ENCODE peak calls at places on chromosomes 2 and 18, in ten cellular contexts. H, I, R, A, S, T, J, Q, X and N are unnamed samples.

GRCh38 chr18:26460449-26461091 is 87.8 kb downstream of the KCTD1 start:
- DNase-seq in H (no peak), I (no peak), R (no peak), A (no peak), S (no peak), T (peak; percentile 63), J (peak; percentile 33), Q (no peak), X (peak; percentile 36), N (no peak)

GRCh38 chr2:16568998-16569397 is 96.6 kb downstream of the CYRIA start:
- DNase-seq in H (no peak), I (no peak), R (no peak), A (no peak), S (no peak), T (peak; percentile 50), J (peak; percentile 21), Q (no peak), X (no peak), N (no peak)

GRCh38 chr2:1717129-1717528 is 27.2 kb downstream of the PXDN start:
- DNase-seq in H (no peak), I (no peak), R (no peak), A (no peak), S (peak; percentile 35), T (no peak), J (peak; percentile 50), Q (peak; percentile 61), X (peak; percentile 91), N (peak; percentile 22)

GRCh38 chr18:69401475-69402218 is 959 bp downstream of the DOK6 start:
- DNase-seq in H (peak; percentile 49), I (no peak), R (peak; percentile 85), A (no peak), S (no peak), T (peak; percentile 24), J (peak; percentile 35), Q (peak; percentile 39), X (no peak), N (no peak)

GRCh38 chr2:44951124-44951523 is 9.6 kb downstream of the SIX3 start:
- DNase-seq in H (no peak), I (no peak), R (no peak), A (no peak), S (no peak), T (no peak), J (no peak), Q (no peak), X (no peak), N (no peak)

GRCh38 chr2:128421861-128422311 is 103.2 kb upstream of the HS6ST1 start:
- DNase-seq in H (no peak), I (no peak), R (no peak), A (no peak), S (no peak), T (no peak), J (no peak), Q (no peak), X (no peak), N (no peak)

GRCh38 chr2:191593622-191594416 is 84.1 kb upstream of the NABP1 start:
- DNase-seq in H (no peak), I (no peak), R (no peak), A (no peak), S (no peak), T (peak; percentile 39), J (peak; percentile 22), Q (no peak), X (no peak), N (no peak)

GRCh38 chr2:1494257-1494656 is 81.0 kb downstream of the TPO start:
- DNase-seq in H (no peak), I (no peak), R (no peak), A (no peak), S (no peak), T (no peak), J (no peak), Q (no peak), X (no peak), N (no peak)

GRCh38 chr2:63023444-63023843 is 27.2 kb upstream of the OTX1 start:
- DNase-seq in H (no peak), I (no peak), R (no peak), A (no peak), S (no peak), T (peak; percentile 72), J (peak; percentile 39), Q (peak; percentile 61), X (no peak), N (no peak)

GRCh38 chr2:65256088-65256487 is 28.5 kb downstream of the ACTR2 start:
- DNase-seq in H (no peak), I (no peak), R (no peak), A (no peak), S (no peak), T (peak; percentile 22), J (no peak), Q (no peak), X (no peak), N (no peak)

GRCh38 chr2:172285010-172285621 is 142.3 kb upstream of the ITGA6 start:
- DNase-seq in H (no peak), I (no peak), R (no peak), A (peak; percentile 28), S (no peak), T (peak; percentile 64), J (peak; percentile 81), Q (peak; percentile 92), X (no peak), N (no peak)

GRCh38 chr2:183709829-183710228 is 585.6 kb downstream of the NUP35 start:
- DNase-seq in H (no peak), I (no peak), R (no peak), A (no peak), S (no peak), T (no peak), J (no peak), Q (no peak), X (no peak), N (no peak)

GRCh38 chr2:240893363-240893828 is 2.6 kb downstream of the MAB21L4 start:
- DNase-seq in H (peak; percentile 67), I (no peak), R (peak; percentile 71), A (no peak), S (peak; percentile 52), T (no peak), J (no peak), Q (peak; percentile 85), X (no peak), N (no peak)

GRCh38 chr18:21933931-21934765 is 193.6 kb downstream of the MIB1 start:
- DNase-seq in H (no peak), I (no peak), R (no peak), A (no peak), S (no peak), T (no peak), J (no peak), Q (peak; percentile 56), X (no peak), N (no peak)
- TF ChIP-seq CTCF in H (no peak), I (no peak), R (no peak), A (no peak), S (no peak), T (no peak), J (no peak), Q (peak; percentile 17), X (no peak), N (no peak)

DNA sequence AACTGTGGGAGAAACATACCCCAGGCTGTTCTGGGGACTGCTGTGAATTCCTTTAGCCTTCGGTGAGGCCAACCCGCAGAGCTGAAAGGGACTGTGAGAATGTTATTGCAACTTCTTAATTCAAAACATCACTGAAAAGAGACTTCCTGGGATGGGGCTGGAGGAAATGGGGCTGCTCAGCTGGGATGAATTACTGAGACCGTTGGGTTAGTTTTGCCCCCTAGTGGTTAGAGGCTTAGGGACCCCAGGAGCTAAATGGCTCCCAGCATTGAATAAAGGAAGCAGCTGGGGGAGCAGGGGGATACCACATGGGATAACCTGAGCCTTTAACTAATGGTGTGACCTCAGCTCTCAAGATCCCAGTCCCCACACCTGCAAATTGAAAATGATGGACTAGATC is 941.1 kb upstream of the FANCL start:
- DNase-seq in H (no peak), I (no peak), R (no peak), A (no peak), S (no peak), T (peak; percentile 68), J (peak; percentile 73), Q (peak; percentile 78), X (no peak), N (no peak)
- TF ChIP-seq CTCF in H (peak; percentile 59), I (no peak), R (no peak), A (no peak), S (peak; percentile 47), T (peak; percentile 81), J (peak; percentile 74), Q (peak; percentile 64), X (no peak), N (no peak)

GRCh38 chr2:230135126-230135525 is 66.4 kb upstream of the SLC16A14 start:
- DNase-seq in H (no peak), I (no peak), R (no peak), A (no peak), S (no peak), T (no peak), J (no peak), Q (no peak), X (no peak), N (no peak)

GRCh38 chr2:230140667-230141066 is 71.9 kb upstream of the SLC16A14 start:
- DNase-seq in H (no peak), I (no peak), R (no peak), A (no peak), S (no peak), T (no peak), J (no peak), Q (no peak), X (no peak), N (no peak)

GRCh38 chr2:230134496-230135073 is 65.9 kb upstream of the SLC16A14 start:
- DNase-seq in H (no peak), I (no peak), R (no peak), A (peak; percentile 48), S (no peak), T (peak; percentile 88), J (peak; percentile 74), Q (no peak), X (no peak), N (no peak)

GRCh38 chr2:230137902-230138539 is 69.3 kb upstream of the SLC16A14 start:
- DNase-seq in H (no peak), I (no peak), R (no peak), A (no peak), S (no peak), T (no peak), J (no peak), Q (no peak), X (no peak), N (no peak)
- TF ChIP-seq CTCF in H (no peak), I (no peak), R (no peak), A (no peak), S (no peak), T (no peak), J (no peak), Q (no peak), X (no peak), N (no peak)

DNA sequence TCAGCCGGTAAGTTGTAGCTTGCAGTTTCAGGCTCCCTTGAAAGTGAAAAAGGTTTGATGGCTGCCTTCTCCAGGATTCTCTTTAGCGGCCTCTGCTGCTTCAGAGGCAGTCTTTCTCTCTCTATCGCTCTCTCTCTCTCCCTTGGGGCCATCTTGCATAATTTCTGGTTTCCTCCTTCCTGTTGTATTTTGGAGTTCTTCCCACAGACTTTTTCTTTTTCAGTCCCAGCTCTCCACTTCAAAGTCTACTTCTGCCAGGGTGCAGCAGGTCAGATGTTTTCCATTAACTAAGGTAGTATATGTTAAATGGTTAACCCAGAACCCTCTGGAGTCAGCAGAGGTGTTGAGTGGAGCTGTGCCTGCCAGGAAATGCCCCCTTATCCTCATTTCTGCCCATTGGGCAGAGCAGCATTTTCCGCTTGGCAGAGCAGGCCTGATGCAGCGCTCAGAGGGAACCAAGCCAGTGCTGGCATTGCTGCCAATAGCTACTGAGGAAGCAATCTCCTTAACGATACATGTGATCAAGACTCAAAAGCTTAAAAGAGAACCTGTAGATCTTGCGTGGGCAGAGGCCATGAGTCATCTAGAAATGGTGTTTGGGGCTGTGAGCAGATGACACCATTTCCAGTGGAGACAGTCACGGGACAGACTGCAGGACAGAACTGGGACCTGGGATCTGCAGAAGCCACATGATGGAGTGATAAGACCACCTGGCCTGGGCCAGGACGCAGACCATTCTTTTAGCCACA is 20.8 kb downstream of the DBI start:
- DNase-seq in H (no peak), I (no peak), R (no peak), A (peak; percentile 78), S (peak; percentile 60), T (peak; percentile 91), J (peak; percentile 69), Q (no peak), X (peak; percentile 75), N (peak; percentile 64)
- TF ChIP-seq CTCF in H (no peak), I (peak; percentile 13), R (no peak), A (peak; percentile 23), S (peak; percentile 21), T (peak; percentile 73), J (peak; percentile 40), Q (no peak), X (no peak), N (no peak)